ENCODE peak calls at places on chromosome 16, in nine cellular contexts. K is left cardiac atrium; P is C1 segment of cervical spinal cord; O is HT-29; W is ascending aorta; Z is T-helper 1 cell; Q is RWPE1; G is iPS DF 6.9; X is stimulated activated naive B cell treated with anti-CD40 and anti-IgM and Interleukin-4, amounts not matched to agents 10 μg/mL and 1 μg/mL and 100 μg/mL, for 72 hours. U is an unnamed sample.

GRCh38 chr16:53034306-53034705 is 18.4 kb downstream of the CHD9NB start:
- DNase-seq in W (no peak), K (no peak), O (no peak), X (no peak), G (no peak), Q (no peak), P (no peak), Z (no peak), U (no peak)

GRCh38 chr16:80887062-80887461 is 82.7 kb upstream of the CDYL2 start:
- DNase-seq in Z (no peak), X (no peak), W (no peak), Q (no peak), P (no peak), K (no peak), O (peak; percentile 15), G (no peak), U (no peak)

GRCh38 chr16:58299757-58300349 is 5.0 kb upstream of the PRSS54 start:
- DNase-seq in X (no peak), W (no peak), Z (no peak), Q (no peak), O (peak; percentile 48), G (no peak), P (no peak), K (no peak), U (no peak)

GRCh38 chr16:11329080-11329491 is 16.2 kb upstream of the RMI2 start:
- DNase-seq in Z (no peak), W (no peak), K (no peak), X (no peak), O (no peak), Q (no peak), G (no peak), P (no peak), U (no peak)

GRCh38 chr16:12188674-12189249 is 212.2 kb downstream of the SNX29 start:
- DNase-seq in P (no peak), G (no peak), Q (peak; percentile 11), X (no peak), O (no peak), W (no peak), K (no peak), Z (no peak), U (no peak)

GRCh38 chr16:27644165-27644564 is 94.2 kb downstream of the KATNIP start:
- DNase-seq in X (no peak), Q (no peak), Z (no peak), P (no peak), K (no peak), W (no peak), O (no peak), G (no peak), U (no peak)

GRCh38 chr16:14409563-14409962 is 220.5 kb downstream of the PARN start:
- DNase-seq in X (no peak), G (no peak), O (peak; percentile 6), Q (peak; percentile 37), P (no peak), K (peak; percentile 50), Z (no peak), W (peak; percentile 77), U (no peak)

GRCh38 chr16:2427526-2427925 is 1.7 kb upstream of the CCNF start:
- DNase-seq in X (no peak), W (no peak), G (no peak), Z (no peak), O (no peak), P (no peak), Q (no peak), K (no peak), U (no peak)

GRCh38 chr16:64426131-64426666 is 695.7 kb downstream of the CDH11 start:
- DNase-seq in Q (no peak), P (no peak), Z (no peak), G (no peak), W (no peak), X (no peak), O (no peak), K (no peak), U (no peak)

GRCh38 chr16:4683255-4684029 is 9.9 kb upstream of the NUDT16L1 start:
- DNase-seq in W (no peak), Z (no peak), O (no peak), X (no peak), G (no peak), Q (no peak), P (no peak), K (no peak), U (no peak)

GRCh38 chr16:57999971-58000705 is at the start of gene ZNF319:
- DNase-seq in X (no peak), G (no peak), W (no peak), K (peak; percentile 30), P (no peak), Q (no peak), Z (peak; percentile 11), O (peak; percentile 30), U (no peak)

GRCh38 chr16:50611332-50611934 is 63.2 kb downstream of the NKD1 start:
- DNase-seq in X (no peak), O (no peak), P (no peak), Q (peak; percentile 11), Z (no peak), W (no peak), G (no peak), K (no peak), U (no peak)

GRCh38 chr16:10876799-10877341 is at the start of gene CIITA:
- DNase-seq in K (peak; percentile 77), W (peak; percentile 88), Z (no peak), Q (peak; percentile 87), G (no peak), X (peak; percentile 88), O (peak; percentile 29), P (no peak), U (peak; percentile 61)

GRCh38 chr16:85611205-85611454 is 2.0 kb upstream of the GSE1 start:
- DNase-seq in K (no peak), Z (no peak), P (no peak), W (no peak), O (no peak), Q (no peak), X (no peak), G (no peak), U (no peak)

GRCh38 chr16:85279402-85279801 is 167.1 kb upstream of the CIBAR2 start:
- DNase-seq in G (no peak), X (no peak), K (no peak), O (no peak), Q (no peak), P (no peak), Z (no peak), W (no peak), U (no peak)

GRCh38 chr16:30090607-30091332 is 954 bp downstream of the TBX6 start:
- DNase-seq in W (no peak), Q (no peak), P (no peak), O (no peak), K (no peak), Z (no peak), X (no peak), G (no peak), U (no peak)

GRCh38 chr16:66382171-66382965 is 15.9 kb downstream of the CDH5 start:
- DNase-seq in Q (peak; percentile 86), G (no peak), O (no peak), W (no peak), P (no peak), K (peak; percentile 55), Z (no peak), X (no peak), U (no peak)